ENCODE peak calls at places on chromosomes 1 and 21, in six cellular contexts. L is T-helper 2 cell, I is T-helper 9 cell, O is NCI-H2171, K is anterior cingulate cortex, H is retina. D is an unnamed sample.

GRCh38 chr1:244211559-244211944 is 160.5 kb downstream of the ZBTB18 start:
- DNase-seq in L (no peak), I (no peak), O (no peak), K (no peak), H (no peak), D (no peak)

GRCh38 chr1:175269151-175269550 is 76.6 kb upstream of the KIAA0040 start:
- DNase-seq in L (no peak), I (no peak), O (no peak), K (no peak), H (no peak), D (no peak)

GRCh38 chr1:58397187-58397820 is 149.2 kb downstream of the OMA1 start:
- DNase-seq in L (no peak), I (no peak), O (peak), K (no peak), H (no peak), D (no peak)

GRCh38 chr1:78722947-78723346 is 73.3 kb downstream of the IFI44 start:
- DNase-seq in L (no peak), I (no peak), O (no peak), K (no peak), H (no peak), D (no peak)

GRCh38 chr1:205316179-205316578 is 5.4 kb downstream of the NUAK2 start:
- DNase-seq in L (no peak), I (no peak), O (no peak), K (no peak), H (no peak), D (no peak)

GRCh38 chr1:98920441-98921110 is 84.1 kb downstream of the PLPPR5 start:
- DNase-seq in L (no peak), I (no peak), O (no peak), K (no peak), H (no peak), D (no peak)

GRCh38 chr1:19775831-19776230 is 23.9 kb downstream of the TMCO4 start:
- DNase-seq in L (no peak), I (no peak), O (no peak), K (no peak), H (no peak), D (no peak)

GRCh38 chr21:42423197-42423675 is 19.5 kb downstream of the UBASH3A start:
- DNase-seq in L (no peak), I (peak), O (no peak), K (no peak), H (no peak), D (no peak)

GRCh38 chr1:99218572-99218971 is 45.7 kb upstream of the PLPPR4 start:
- DNase-seq in L (no peak), I (no peak), O (no peak), K (no peak), H (no peak), D (no peak)

GRCh38 chr1:97632075-97632474 is 288.8 kb downstream of the DPYD start:
- DNase-seq in L (no peak), I (no peak), O (peak), K (no peak), H (peak), D (no peak)

GRCh38 chr1:145706282-145706681 is 886 bp downstream of the PDZK1 start:
- DNase-seq in L (no peak), I (no peak), O (no peak), K (no peak), H (peak), D (no peak)

GRCh38 chr1:44798481-44799365 is 1.5 kb upstream of the PLK3 start:
- DNase-seq in L (no peak), I (no peak), O (no peak), K (no peak), H (no peak), D (no peak)

GRCh38 chr1:14962407-14962806 is 191.1 kb upstream of the TMEM51 start:
- DNase-seq in L (no peak), I (no peak), O (no peak), K (no peak), H (no peak), D (no peak)

GRCh38 chr1:213374369-213374768 is 323.3 kb downstream of the RPS6KC1 start:
- DNase-seq in L (peak), I (peak), O (peak), K (peak), H (peak), D (peak)

GRCh38 chr1:111955755-111956154 is 33.7 kb downstream of the KCND3 start:
- DNase-seq in L (no peak), I (no peak), O (no peak), K (no peak), H (no peak), D (no peak)

GRCh38 chr1:8082945-8083344 is 56.8 kb upstream of the ERRFI1 start:
- DNase-seq in L (no peak), I (no peak), O (no peak), K (no peak), H (no peak), D (no peak)

GRCh38 chr1:28581531-28582247 is 10.4 kb upstream of the RAB42 start:
- DNase-seq in L (peak), I (peak), O (peak), K (peak), H (peak), D (peak)

GRCh38 chr1:61092643-61093042 is 10.3 kb downstream of the NFIA start:
- DNase-seq in L (no peak), I (no peak), O (peak), K (no peak), H (no peak), D (no peak)

GRCh38 chr1:18288609-18289219 is 181.1 kb downstream of the IGSF21 start:
- DNase-seq in L (no peak), I (no peak), O (peak), K (no peak), H (no peak), D (no peak)

GRCh38 chr1:65208577-65208976 is 60.6 kb downstream of the AK4 start:
- DNase-seq in L (no peak), I (no peak), O (no peak), K (peak), H (no peak), D (no peak)

GRCh38 chr1:83889707-83890106 is 109.2 kb downstream of the TTLL7 start:
- DNase-seq in L (no peak), I (no peak), O (no peak), K (no peak), H (no peak), D (no peak)

GRCh38 chr1:165424454-165425283 is 20.3 kb downstream of the RXRG start:
- DNase-seq in L (no peak), I (no peak), O (no peak), K (no peak), H (peak), D (no peak)

GRCh38 chr1:201408815-201409200 is 9.7 kb upstream of the LAD1 start:
- DNase-seq in L (no peak), I (no peak), O (no peak), K (no peak), H (no peak), D (no peak)

GRCh38 chr1:35300376-35300775 is 31.9 kb downstream of the ZMYM4 start:
- DNase-seq in L (no peak), I (no peak), O (no peak), K (no peak), H (no peak), D (no peak)

GRCh38 chr1:174406421-174406820 is 41.3 kb upstream of the GPR52 start:
- DNase-seq in L (no peak), I (no peak), O (no peak), K (no peak), H (no peak), D (no peak)

GRCh38 chr1:44108971-44109370 is 9.7 kb upstream of the KLF17 start:
- DNase-seq in L (no peak), I (no peak), O (no peak), K (no peak), H (no peak), D (no peak)

GRCh38 chr1:228351850-228352249 is 54.8 kb downstream of the TRIM11 start:
- DNase-seq in L (no peak), I (no peak), O (no peak), K (no peak), H (no peak), D (no peak)

GRCh38 chr1:53384796-53385195 is 56.9 kb upstream of the LRP8 start:
- DNase-seq in L (no peak), I (no peak), O (no peak), K (no peak), H (no peak), D (no peak)

D was measured in naive thymus-derived CD8-positive, alpha-beta T cell.